ENCODE peak calls at places on chromosome 7, in ten cellular contexts. A is CD4-positive, alpha-beta T cell; T is MM.1S; J is NCI-H1048; M is B cell; Z is EL; N is body of pancreas; B is fibroblast of the conjunctiva; D is stimulated activated CD4-positive, alpha-beta T cell treated with anti-CD3 and anti-CD28 coated beads, Interleukin-4, amount 100 ng/mL, for 24 hours; X is NCI-H460. R is an unnamed sample.

GRCh38 chr7:18961997-18962396 is 155.4 kb downstream of the TWIST1 start:
- DNase-seq in D (no peak), M (no peak), B (no peak), Z (peak; percentile 60), X (no peak), A (no peak), T (no peak), N (no peak), J (no peak), R (no peak)

GRCh38 chr7:94216944-94217461 is 177.7 kb upstream of the COL1A2 start:
- DNase-seq in M (no peak), Z (no peak), A (no peak), D (no peak), J (no peak), X (no peak), N (no peak), B (no peak), T (no peak), R (no peak)

GRCh38 chr7:121440857-121441503 is 44.9 kb upstream of the FAM3C start:
- DNase-seq in Z (no peak), N (peak; percentile 51), T (peak; percentile 34), J (no peak), A (no peak), B (no peak), D (no peak), M (peak; percentile 32), X (no peak), R (peak; percentile 65)

GRCh38 chr7:7565746-7566650 is 686 bp upstream of the MIOS start:
- DNase-seq in A (no peak), D (no peak), J (peak; percentile 4), X (no peak), B (no peak), Z (no peak), N (peak; percentile 62), M (no peak), T (no peak), R (no peak)

GRCh38 chr7:101094791-101095375 is 9.6 kb downstream of the TRIM56 start:
- DNase-seq in M (no peak), X (peak; percentile 61), J (no peak), D (peak; percentile 44), A (no peak), T (no peak), B (peak; percentile 48), N (peak; percentile 49), Z (peak; percentile 73), R (peak; percentile 47)

GRCh38 chr7:37247881-37248280 is 200.8 kb downstream of the ELMO1 start:
- DNase-seq in X (no peak), T (no peak), Z (no peak), N (no peak), A (no peak), M (no peak), B (peak; percentile 47), J (no peak), D (no peak), R (no peak)

GRCh38 chr7:99407849-99408346 is 499 bp downstream of the PDAP1 start:
- DNase-seq in N (peak; percentile 55), X (no peak), M (peak; percentile 27), D (peak; percentile 51), B (peak; percentile 59), J (no peak), A (no peak), T (no peak), Z (peak; percentile 81), R (peak; percentile 46)

GRCh38 chr7:28142650-28143049 is 37.9 kb downstream of the JAZF1 start:
- DNase-seq in N (no peak), T (no peak), M (peak; percentile 30), B (no peak), A (no peak), Z (no peak), D (no peak), J (no peak), X (no peak), R (no peak)

GRCh38 chr7:140726304-140726703 is 29.8 kb downstream of the NDUFB2 start:
- DNase-seq in A (no peak), M (no peak), X (no peak), N (no peak), T (peak; percentile 19), D (no peak), Z (peak; percentile 5), B (peak; percentile 23), J (no peak), R (peak; percentile 12)

GRCh38 chr7:5693529-5693928 is 87.9 kb downstream of the RNF216 start:
- DNase-seq in N (no peak), X (peak; percentile 5), J (no peak), A (no peak), T (peak; percentile 29), Z (peak; percentile 80), B (no peak), M (peak; percentile 75), D (no peak), R (peak; percentile 92)

GRCh38 chr7:95485749-95486148 is at the start of gene ASB4:
- DNase-seq in T (no peak), D (no peak), A (no peak), J (no peak), X (no peak), B (no peak), N (no peak), Z (no peak), M (no peak), R (no peak)

GRCh38 chr7:151686826-151687225 is 167.1 kb upstream of the RHEB start:
- DNase-seq in Z (peak; percentile 25), X (peak; percentile 66), J (no peak), M (no peak), N (no peak), T (no peak), B (no peak), D (no peak), A (no peak), R (no peak)

GRCh38 chr7:69052447-69052846 is 545.8 kb upstream of the AUTS2 start:
- DNase-seq in J (no peak), X (no peak), D (no peak), Z (no peak), B (no peak), M (no peak), A (no peak), T (no peak), N (no peak), R (no peak)

GRCh38 chr7:137661634-137662033 is 185.1 kb downstream of the DGKI start:
- DNase-seq in D (no peak), J (no peak), B (no peak), Z (no peak), A (no peak), N (no peak), M (no peak), X (no peak), T (no peak), R (no peak)

GRCh38 chr7:2894118-2894940 is 50.2 kb upstream of the GNA12 start:
- DNase-seq in A (peak; percentile 45), X (no peak), Z (no peak), T (peak; percentile 68), J (no peak), D (peak; percentile 45), B (no peak), M (peak; percentile 62), N (no peak), R (peak; percentile 83)

GRCh38 chr7:40747856-40748255 is 613.1 kb downstream of the SUGCT start:
- DNase-seq in T (no peak), A (no peak), M (no peak), Z (peak; percentile 48), J (no peak), B (no peak), N (no peak), X (no peak), D (no peak), R (no peak)

GRCh38 chr7:6558837-6559236 is 7.6 kb upstream of the GRID2IP start:
- DNase-seq in B (no peak), J (no peak), Z (peak; percentile 73), X (peak; percentile 69), N (no peak), T (no peak), A (no peak), D (peak; percentile 13), M (no peak), R (peak; percentile 47)

GRCh38 chr7:12741951-12742575 is 54.6 kb downstream of the ARL4A start:
- DNase-seq in M (no peak), A (no peak), D (no peak), T (no peak), J (no peak), Z (no peak), N (no peak), X (no peak), B (no peak), R (no peak)

GRCh38 chr7:112986256-112987031 is 100.2 kb downstream of the GPR85 start:
- DNase-seq in X (no peak), T (no peak), D (no peak), M (no peak), Z (peak; percentile 81), B (peak; percentile 30), N (no peak), A (no peak), J (no peak), R (no peak)

GRCh38 chr7:33766396-33766795 is 138.9 kb upstream of the BMPER start:
- DNase-seq in X (no peak), N (no peak), J (no peak), Z (no peak), M (no peak), A (no peak), B (no peak), T (no peak), D (no peak), R (no peak)

GRCh38 chr7:132416395-132416794 is 159.9 kb downstream of the PLXNA4 start:
- DNase-seq in Z (no peak), B (no peak), X (no peak), N (no peak), A (no peak), D (no peak), M (no peak), J (no peak), T (no peak), R (no peak)

GRCh38 chr7:15625456-15625855 is 61.0 kb downstream of the MEOX2 start:
- DNase-seq in D (no peak), Z (no peak), M (no peak), A (no peak), B (no peak), J (no peak), N (no peak), T (no peak), X (no peak), R (no peak)

GRCh38 chr7:134856141-134856540 is 76.7 kb downstream of the CALD1 start:
- DNase-seq in X (no peak), B (peak; percentile 26), T (no peak), A (no peak), N (no peak), Z (peak; percentile 33), J (no peak), M (no peak), D (no peak), R (no peak)

GRCh38 chr7:50446542-50446960 is 3.6 kb downstream of the FIGNL1 start:
- DNase-seq in T (no peak), A (no peak), M (no peak), D (peak; percentile 18), B (peak; percentile 13), N (no peak), Z (peak; percentile 68), X (no peak), J (no peak), R (peak; percentile 70)

GRCh38 chr7:134435161-134435920 is 23.6 kb downstream of the AKR1B1 start:
- DNase-seq in D (no peak), Z (peak; percentile 69), N (no peak), T (no peak), A (no peak), M (no peak), J (no peak), X (no peak), B (no peak), R (no peak)

GRCh38 chr7:96250776-96251361 is 71.0 kb downstream of the SLC25A13 start:
- DNase-seq in T (no peak), D (no peak), J (no peak), M (peak; percentile 3), X (no peak), Z (no peak), N (no peak), A (no peak), B (peak; percentile 21), R (no peak)

GRCh38 chr7:152103691-152104090 is 78.2 kb downstream of the GALNT11 start:
- DNase-seq in N (no peak), T (no peak), D (no peak), M (no peak), A (no peak), X (no peak), Z (peak; percentile 2), B (no peak), J (no peak), R (no peak)

GRCh38 chr7:120944826-120945562 is 5.6 kb upstream of the ING3 start:
- DNase-seq in A (no peak), T (no peak), X (no peak), D (no peak), J (no peak), M (no peak), B (no peak), Z (no peak), N (no peak), R (no peak)

R was measured in GM12865.